ENCODE peak calls at places on chromosomes 12 and 14, in nine cellular contexts. P is amygdala, R is EL, M is right atrium auricular region, I is epithelial cell of esophagus, C is NAMALWA, X is GDM1, A is left cardiac atrium, D is A172. G is an unnamed sample.

GRCh38 chr14:103561381-103562134 is 899 bp downstream of the BAG5 start:
- DNase-seq in P (no peak), R (peak; percentile 57), M (no peak), I (peak; percentile 63), C (peak; percentile 66), X (peak; percentile 27), A (peak; percentile 75), D (no peak), G (no peak)

GRCh38 chr14:60648934-60649814 is at the start of gene SIX1:
- DNase-seq in P (peak; percentile 45), R (peak; percentile 94), M (no peak), I (peak; percentile 95), C (no peak), X (no peak), A (peak; percentile 65), D (peak; percentile 53), G (peak; percentile 100)

GRCh38 chr14:62076368-62076767 is 314.1 kb downstream of the SNAPC1 start:
- DNase-seq in P (no peak), R (no peak), M (no peak), I (no peak), C (no peak), X (no peak), A (no peak), D (no peak), G (no peak)

GRCh38 chr14:69056389-69056788 is 77.3 kb upstream of the ACTN1 start:
- DNase-seq in P (peak; percentile 33), R (no peak), M (no peak), I (peak; percentile 63), C (no peak), X (no peak), A (no peak), D (no peak), G (no peak)

GRCh38 chr14:91649930-91650329 is 82.0 kb downstream of the CATSPERB start:
- DNase-seq in P (peak; percentile 8), R (peak; percentile 2), M (no peak), I (peak; percentile 72), C (peak; percentile 58), X (no peak), A (no peak), D (peak; percentile 5), G (peak; percentile 21)

GRCh38 chr12:132461526-132461925 is 28.4 kb upstream of the FBRSL1 start:
- DNase-seq in P (no peak), R (no peak), M (no peak), I (no peak), C (no peak), X (no peak), A (no peak), D (no peak), G (no peak)

GRCh38 chr14:51118993-51119392 is 24.1 kb upstream of the TRIM9 start:
- DNase-seq in P (peak; percentile 44), R (no peak), M (no peak), I (peak; percentile 11), C (no peak), X (no peak), A (no peak), D (no peak), G (no peak)

GRCh38 chr14:90409209-90409730 is 12.4 kb downstream of the CALM1 start:
- DNase-seq in P (peak; percentile 57), R (peak; percentile 98), M (peak; percentile 78), I (peak; percentile 82), C (no peak), X (no peak), A (peak; percentile 77), D (peak; percentile 99), G (peak; percentile 79)

GRCh38 chr12:113184098-113184899 is 979 bp downstream of the DDX54 start:
- DNase-seq in P (no peak), R (no peak), M (no peak), I (no peak), C (no peak), X (no peak), A (peak; percentile 77), D (no peak), G (no peak)

GRCh38 chr12:32583535-32583934 is 95.6 kb upstream of the DNM1L start:
- DNase-seq in P (no peak), R (peak; percentile 41), M (no peak), I (no peak), C (no peak), X (no peak), A (no peak), D (no peak), G (peak; percentile 8)

GRCh38 chr12:8687846-8688601 is 9.8 kb upstream of the RIMKLB start:
- DNase-seq in P (peak; percentile 72), R (peak; percentile 62), M (no peak), I (peak; percentile 84), C (peak; percentile 77), X (peak; percentile 51), A (peak; percentile 35), D (peak; percentile 84), G (peak; percentile 75)

GRCh38 chr14:89029961-89030694 is 205.7 kb downstream of the TTC8 start:
- DNase-seq in P (no peak), R (no peak), M (no peak), I (no peak), C (no peak), X (no peak), A (no peak), D (no peak), G (no peak)

GRCh38 chr12:3681595-3681921 is 71.4 kb downstream of the CRACR2A start:
- DNase-seq in P (no peak), R (no peak), M (no peak), I (no peak), C (no peak), X (no peak), A (no peak), D (no peak), G (no peak)

GRCh38 chr12:46361667-46362034 is 10.9 kb downstream of the SLC38A2 start:
- DNase-seq in P (no peak), R (no peak), M (no peak), I (peak; percentile 11), C (peak; percentile 9), X (no peak), A (no peak), D (no peak), G (no peak)

GRCh38 chr14:103453791-103454190 is 68.6 kb downstream of the MARK3 start:
- DNase-seq in P (no peak), R (no peak), M (no peak), I (no peak), C (no peak), X (no peak), A (no peak), D (no peak), G (no peak)

GRCh38 chr12:31008961-31009840 is 64.5 kb upstream of the DDX11 start:
- DNase-seq in P (no peak), R (no peak), M (no peak), I (no peak), C (no peak), X (no peak), A (no peak), D (no peak), G (no peak)

GRCh38 chr12:10128687-10129086 is 1.3 kb downstream of the CLEC7A start:
- DNase-seq in P (no peak), R (no peak), M (no peak), I (peak; percentile 39), C (no peak), X (peak; percentile 23), A (no peak), D (no peak), G (no peak)

GRCh38 chr12:92593734-92594402 is 108.9 kb upstream of the PLEKHG7 start:
- DNase-seq in P (no peak), R (peak; percentile 93), M (peak; percentile 69), I (peak; percentile 98), C (peak; percentile 86), X (peak; percentile 55), A (peak; percentile 33), D (peak; percentile 93), G (peak; percentile 59)

GRCh38 chr12:93381183-93381975 is 3.7 kb downstream of the NUDT4 start:
- DNase-seq in P (no peak), R (no peak), M (peak; percentile 28), I (no peak), C (no peak), X (no peak), A (no peak), D (no peak), G (no peak)

GRCh38 chr12:98698603-98699463 is 53.7 kb downstream of the APAF1 start:
- DNase-seq in P (peak; percentile 88), R (peak; percentile 62), M (peak; percentile 71), I (peak; percentile 59), C (peak; percentile 74), X (peak; percentile 61), A (peak; percentile 46), D (peak; percentile 44), G (peak; percentile 34)

GRCh38 chr14:90760591-90761316 is 55.5 kb downstream of the TTC7B start:
- DNase-seq in P (no peak), R (peak; percentile 40), M (peak; percentile 47), I (peak; percentile 54), C (peak; percentile 21), X (peak; percentile 2), A (no peak), D (peak; percentile 59), G (peak; percentile 24)

GRCh38 chr14:22597265-22597664 is 835 bp upstream of the ABHD4 start:
- DNase-seq in P (no peak), R (no peak), M (no peak), I (no peak), C (no peak), X (no peak), A (no peak), D (no peak), G (no peak)

GRCh38 chr12:73361156-73361866 is 1089.1 kb downstream of the TRHDE start:
- DNase-seq in P (no peak), R (no peak), M (no peak), I (no peak), C (no peak), X (no peak), A (no peak), D (no peak), G (no peak)

GRCh38 chr12:47729233-47729632 is 3.9 kb upstream of the ENDOU start:
- DNase-seq in P (no peak), R (peak; percentile 91), M (no peak), I (peak; percentile 43), C (no peak), X (no peak), A (peak; percentile 20), D (no peak), G (no peak)

GRCh38 chr14:39417014-39417413 is 15.2 kb downstream of the FBXO33 start:
- DNase-seq in P (no peak), R (no peak), M (no peak), I (peak; percentile 44), C (no peak), X (no peak), A (no peak), D (no peak), G (no peak)

GRCh38 chr14:84225243-84225642 is 1304.7 kb upstream of the FLRT2 start:
- DNase-seq in P (no peak), R (no peak), M (peak; percentile 62), I (no peak), C (no peak), X (no peak), A (peak; percentile 57), D (no peak), G (no peak)

GRCh38 chr12:110010853-110011835 is 11.9 kb downstream of the ANKRD13A start:
- DNase-seq in P (no peak), R (no peak), M (no peak), I (no peak), C (peak; percentile 82), X (no peak), A (no peak), D (no peak), G (no peak)

GRCh38 chr14:58540693-58541092 is 97.1 kb upstream of the DACT1 start:
- DNase-seq in P (no peak), R (no peak), M (no peak), I (no peak), C (no peak), X (no peak), A (no peak), D (no peak), G (no peak)

GRCh38 chr14:74888164-74889158 is 6.7 kb downstream of the DLST start:
- DNase-seq in P (no peak), R (peak; percentile 61), M (no peak), I (peak; percentile 25), C (no peak), X (no peak), A (no peak), D (peak; percentile 30), G (no peak)

GRCh38 chr14:61343471-61343870 is 22.1 kb downstream of the PRKCH start:
- DNase-seq in P (no peak), R (no peak), M (no peak), I (peak; percentile 42), C (no peak), X (no peak), A (no peak), D (no peak), G (no peak)

GRCh38 chr12:131841547-131841946 is 13.4 kb downstream of the MMP17 start:
- DNase-seq in P (no peak), R (no peak), M (no peak), I (no peak), C (no peak), X (no peak), A (no peak), D (no peak), G (no peak)